ENCODE peak calls at places on chromosomes 16 and 17, in five cellular contexts. One of them, this sample, is unnamed. For H3K4me1, the result is how much of the 10 kb centered on the place peaks cover.

GRCh38 chr16:590165-590874 is 454 bp downstream of the RAB40C start:
- DNase-seq in GM23248: peak
- DNase-seq in testis: no peak
- DNase-seq in iPS DF 6.9: no peak
- DNase-seq in left lung: peak
- DNase-seq in this sample: no peak

GRCh38 chr17:46192484-46193245 is 564 bp downstream of the KANSL1 start:
- DNase-seq in GM23248: peak
- DNase-seq in testis: peak
- DNase-seq in iPS DF 6.9: no peak
- DNase-seq in left lung: peak
- DNase-seq in this sample: peak

GRCh38 chr16:73095885-73096341 is 48.0 kb upstream of the ZFHX3 start:
- DNase-seq in GM23248: peak
- DNase-seq in testis: no peak
- DNase-seq in iPS DF 6.9: no peak
- DNase-seq in left lung: no peak
- DNase-seq in this sample: no peak

GRCh38 chr16:3998793-3999478 is 117.3 kb downstream of the ADCY9 start:
- DNase-seq in GM23248: peak
- DNase-seq in testis: no peak
- DNase-seq in iPS DF 6.9: no peak
- DNase-seq in left lung: no peak
- DNase-seq in this sample: no peak

GRCh38 chr16:13036600-13036999 is 135.2 kb downstream of the SHISA9 start:
- DNase-seq in GM23248: peak
- DNase-seq in testis: peak
- DNase-seq in iPS DF 6.9: peak
- DNase-seq in left lung: no peak
- DNase-seq in this sample: no peak

GRCh38 chr17:74862108-74862901 is 2.6 kb upstream of the GRIN2C start:
- DNase-seq in GM23248: peak
- DNase-seq in testis: peak
- DNase-seq in iPS DF 6.9: no peak
- DNase-seq in left lung: peak
- DNase-seq in this sample: peak

GRCh38 chr16:9706217-9706616 is 476.0 kb downstream of the GRIN2A start:
- DNase-seq in GM23248: no peak
- DNase-seq in testis: no peak
- DNase-seq in iPS DF 6.9: no peak
- DNase-seq in left lung: no peak
- DNase-seq in this sample: no peak

GRCh38 chr17:67995568-67996191 is 589 bp downstream of the C17orf58 start:
- DNase-seq in GM23248: peak
- DNase-seq in testis: no peak
- DNase-seq in iPS DF 6.9: no peak
- DNase-seq in left lung: no peak
- DNase-seq in this sample: no peak

GRCh38 chr16:46607529-46607928 is 13.7 kb downstream of the SHCBP1 start:
- DNase-seq in GM23248: peak
- DNase-seq in testis: no peak
- DNase-seq in iPS DF 6.9: no peak
- DNase-seq in left lung: no peak
- DNase-seq in this sample: no peak

GRCh38 chr17:39110435-39111136 is 40.9 kb downstream of the PLXDC1 start:
- DNase-seq in GM23248: no peak
- DNase-seq in testis: no peak
- DNase-seq in iPS DF 6.9: no peak
- DNase-seq in left lung: no peak
- DNase-seq in this sample: no peak

GRCh38 chr16:50270510-50271147 is 4.3 kb downstream of the ADCY7 start:
- DNase-seq in GM23248: no peak
- DNase-seq in testis: no peak
- DNase-seq in iPS DF 6.9: no peak
- DNase-seq in left lung: peak
- DNase-seq in this sample: no peak

GRCh38 chr16:54630284-54630967 is 300.2 kb upstream of the IRX5 start:
- DNase-seq in GM23248: peak
- DNase-seq in testis: no peak
- DNase-seq in iPS DF 6.9: no peak
- DNase-seq in left lung: no peak
- DNase-seq in this sample: no peak

GRCh38 chr16:78133919-78134318 is 34.5 kb downstream of the WWOX start:
- DNase-seq in GM23248: no peak
- DNase-seq in testis: no peak
- DNase-seq in iPS DF 6.9: no peak
- DNase-seq in left lung: no peak
- DNase-seq in this sample: no peak

GRCh38 chr16:84806890-84807258 is 12.9 kb upstream of the CRISPLD2 start:
- DNase-seq in GM23248: no peak
- DNase-seq in testis: no peak
- DNase-seq in iPS DF 6.9: no peak
- DNase-seq in left lung: no peak
- DNase-seq in this sample: no peak

GRCh38 chr16:11425140-11425539 is 79.9 kb downstream of the RMI2 start:
- DNase-seq in GM23248: no peak
- DNase-seq in testis: no peak
- DNase-seq in iPS DF 6.9: no peak
- DNase-seq in left lung: peak
- DNase-seq in this sample: no peak

GRCh38 chr16:52095466-52095865 is 451.5 kb downstream of the TOX3 start:
- DNase-seq in GM23248: no peak
- DNase-seq in testis: no peak
- DNase-seq in iPS DF 6.9: no peak
- DNase-seq in left lung: no peak
- DNase-seq in this sample: no peak

GRCh38 chr17:76384222-76384986 is at the start of gene SPHK1:
- DNase-seq in GM23248: peak
- DNase-seq in testis: peak
- DNase-seq in iPS DF 6.9: no peak
- DNase-seq in left lung: peak
- DNase-seq in this sample: peak

GRCh38 chr16:19284207-19284606 is 1.3 kb upstream of the CLEC19A start:
- DNase-seq in GM23248: peak
- DNase-seq in testis: no peak
- DNase-seq in iPS DF 6.9: no peak
- DNase-seq in left lung: no peak
- DNase-seq in this sample: no peak

GRCh38 chr16:27332105-27332504 is 18.3 kb downstream of the IL4R start:
- DNase-seq in GM23248: no peak
- DNase-seq in testis: no peak
- DNase-seq in iPS DF 6.9: no peak
- DNase-seq in left lung: no peak
- DNase-seq in this sample: no peak

GRCh38 chr17:28240688-28241340 is 78.2 kb upstream of the TMEM97 start:
- DNase-seq in GM23248: no peak
- DNase-seq in testis: no peak
- DNase-seq in iPS DF 6.9: no peak
- DNase-seq in left lung: no peak
- DNase-seq in this sample: no peak

GRCh38 chr16:30902070-30902972 is 5.9 kb downstream of the CTF1 start:
- DNase-seq in GM23248: peak
- DNase-seq in testis: peak
- DNase-seq in iPS DF 6.9: no peak
- DNase-seq in left lung: peak
- DNase-seq in this sample: peak

GRCh38 chr16:54867302-54867832 is 63.3 kb upstream of the IRX5 start:
- DNase-seq in GM23248: peak
- DNase-seq in testis: no peak
- DNase-seq in iPS DF 6.9: no peak
- DNase-seq in left lung: no peak
- DNase-seq in this sample: no peak

GRCh38 chr16:74984194-74984669 is 691 bp downstream of the WDR59 start:
- DNase-seq in GM23248: peak
- DNase-seq in testis: no peak
- DNase-seq in iPS DF 6.9: no peak
- DNase-seq in left lung: no peak
- DNase-seq in this sample: peak

GRCh38 chr17:36980281-36980761 is 31.6 kb downstream of the AATF start:
- DNase-seq in GM23248: peak
- DNase-seq in testis: no peak
- DNase-seq in iPS DF 6.9: no peak
- DNase-seq in left lung: no peak
- DNase-seq in this sample: no peak

GRCh38 chr17:82300707-82301270 is 16.6 kb downstream of the CD7 start:
- DNase-seq in GM23248: peak
- DNase-seq in testis: peak
- DNase-seq in iPS DF 6.9: no peak
- DNase-seq in left lung: peak
- DNase-seq in this sample: peak

GRCh38 chr16:70678898-70679652 is 6.8 kb downstream of the MTSS2 start:
- DNase-seq in GM23248: no peak
- DNase-seq in testis: no peak
- DNase-seq in iPS DF 6.9: no peak
- DNase-seq in left lung: peak
- DNase-seq in this sample: no peak

GRCh38 chr17:38654411-38655398 is 20.1 kb downstream of the EPOP start:
- DNase-seq in GM23248: no peak
- DNase-seq in testis: peak
- DNase-seq in iPS DF 6.9: no peak
- DNase-seq in left lung: no peak
- DNase-seq in this sample: no peak

GRCh38 chr16:71895679-71896385 is 501 bp downstream of the IST1 start:
- DNase-seq in GM23248: peak
- DNase-seq in testis: no peak
- DNase-seq in iPS DF 6.9: no peak
- DNase-seq in left lung: peak
- DNase-seq in this sample: peak

GRCh38 chr16:2532494-2533141 is 1.4 kb upstream of the CEMP1 start:
- DNase-seq in GM23248: peak
- DNase-seq in testis: peak
- DNase-seq in iPS DF 6.9: no peak
- DNase-seq in left lung: peak
- DNase-seq in this sample: peak

GRCh38 chr16:54171855-54172537 is 114.6 kb downstream of the IRX3 start:
- DNase-seq in GM23248: peak
- DNase-seq in testis: no peak
- DNase-seq in iPS DF 6.9: no peak
- DNase-seq in left lung: no peak
- DNase-seq in this sample: no peak

GRCh38 chr17:74380086-74380958 is 13.0 kb downstream of the GPR142 start:
- DNase-seq in GM23248: no peak
- DNase-seq in testis: no peak
- DNase-seq in iPS DF 6.9: no peak
- DNase-seq in left lung: no peak
- DNase-seq in this sample: no peak

GRCh38 chr16:24045641-24046040 is 209.9 kb downstream of the PRKCB start:
- DNase-seq in GM23248: no peak
- DNase-seq in testis: no peak
- DNase-seq in iPS DF 6.9: peak
- DNase-seq in left lung: no peak
- DNase-seq in this sample: no peak

GRCh38 chr17:30550512-30551273 is 73.5 kb downstream of the GOSR1 start:
- DNase-seq in GM23248: peak
- DNase-seq in testis: no peak
- DNase-seq in iPS DF 6.9: no peak
- DNase-seq in left lung: no peak
- DNase-seq in this sample: no peak

GRCh38 chr17:63772801-63773271 is 561 bp downstream of the CCDC47 start:
- DNase-seq in GM23248: peak
- DNase-seq in testis: peak
- DNase-seq in iPS DF 6.9: no peak
- DNase-seq in left lung: no peak
- DNase-seq in this sample: no peak

GRCh38 chr17:63774982-63775290 is 966 bp downstream of the DDX42 start:
- DNase-seq in GM23248: peak
- DNase-seq in testis: no peak
- DNase-seq in iPS DF 6.9: no peak
- DNase-seq in left lung: no peak
- DNase-seq in this sample: no peak

GRCh38 chr17:63774141-63774981 is at the start of gene DDX42:
- DNase-seq in GM23248: peak
- DNase-seq in testis: peak
- DNase-seq in iPS DF 6.9: peak
- DNase-seq in left lung: peak
- DNase-seq in this sample: no peak

GRCh38 chr17:63773272-63774140 is at the start of gene CCDC47:
- DNase-seq in GM23248: peak
- DNase-seq in testis: peak
- DNase-seq in iPS DF 6.9: peak
- DNase-seq in left lung: peak
- DNase-seq in this sample: peak

GRCh38 chr17:63775420-63775819 is 1.4 kb downstream of the DDX42 start:
- DNase-seq in GM23248: peak
- DNase-seq in testis: peak
- DNase-seq in iPS DF 6.9: no peak
- DNase-seq in left lung: no peak
- DNase-seq in this sample: no peak
- H3K4me1 ChIP-seq in GM23248: under half
- H3K4me1 ChIP-seq in testis: under half
- H3K4me1 ChIP-seq in iPS DF 6.9: under half
- H3K4me1 ChIP-seq in left lung: under half
- H3K4me1 ChIP-seq in this sample: under half

GRCh38 chr17:59367657-59368045 is 36.2 kb downstream of the YPEL2 start:
- DNase-seq in GM23248: peak
- DNase-seq in testis: no peak
- DNase-seq in iPS DF 6.9: no peak
- DNase-seq in left lung: no peak
- DNase-seq in this sample: no peak
- H3K27ac ChIP-seq in GM23248: no peak
- H3K27ac ChIP-seq in testis: peak
- H3K27ac ChIP-seq in iPS DF 6.9: no peak
- H3K27ac ChIP-seq in left lung: peak
- H3K27ac ChIP-seq in this sample: peak

DNA sequence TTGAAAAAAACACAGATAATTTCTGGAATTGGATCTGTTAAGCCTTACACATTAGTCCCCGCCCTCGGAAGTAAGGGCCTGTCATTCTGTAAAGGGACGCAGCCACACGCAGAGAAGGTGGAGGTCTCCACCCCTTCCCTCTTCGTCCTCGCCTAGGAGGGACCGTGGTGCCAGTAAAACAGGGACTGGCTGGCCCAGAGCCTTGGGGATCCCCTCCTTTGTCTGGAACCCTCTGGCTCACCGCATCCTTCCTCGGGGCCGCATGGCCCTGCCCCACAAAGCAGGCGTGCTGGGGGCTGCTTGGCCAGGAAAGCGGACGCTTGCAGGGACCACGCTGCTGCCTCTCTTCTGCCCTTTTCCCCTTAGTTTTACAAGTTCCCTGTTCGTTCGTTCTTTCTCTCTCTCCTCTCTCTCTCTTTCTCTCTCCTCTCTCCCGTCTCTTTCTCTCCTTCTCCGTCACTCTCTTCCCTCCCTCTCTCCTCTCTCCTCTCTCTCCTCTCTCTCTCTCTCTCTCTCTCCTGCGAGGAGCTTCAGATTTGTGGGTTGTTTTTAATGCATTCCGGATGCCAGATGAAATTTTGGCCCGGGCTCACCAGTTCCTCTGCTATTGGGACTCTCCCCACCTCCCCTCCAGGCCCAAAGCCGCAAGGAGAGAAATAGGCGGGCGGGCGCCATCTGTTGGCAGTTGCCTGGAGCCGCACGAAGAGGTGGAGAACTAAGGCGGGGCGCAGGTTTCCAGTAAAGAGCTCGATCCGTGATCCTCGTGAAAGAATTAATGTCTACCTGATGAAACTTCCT is 35.1 kb upstream of the CDRT4 start:
- DNase-seq in GM23248: peak
- DNase-seq in testis: peak
- DNase-seq in iPS DF 6.9: no peak
- DNase-seq in left lung: peak
- DNase-seq in this sample: peak
- H3K4me3 ChIP-seq in GM23248: peak
- H3K4me3 ChIP-seq in testis: peak
- H3K4me3 ChIP-seq in iPS DF 6.9: no peak
- H3K4me3 ChIP-seq in left lung: peak
- H3K4me3 ChIP-seq in this sample: no peak

GRCh38 chr17:35238817-35239216 is 4.1 kb upstream of the SLFN5 start:
- DNase-seq in GM23248: peak
- DNase-seq in testis: no peak
- DNase-seq in iPS DF 6.9: no peak
- DNase-seq in left lung: no peak
- DNase-seq in this sample: no peak
- H3K4me1 ChIP-seq in GM23248: under half
- H3K4me1 ChIP-seq in testis: under half
- H3K4me1 ChIP-seq in iPS DF 6.9: under half
- H3K4me1 ChIP-seq in left lung: under half
- H3K4me1 ChIP-seq in this sample: under half